ENCODE peak calls at places on chromosome 11, in seven cellular contexts. L is tibial nerve; Q is esophagus muscularis mucosa; U is NCI-H2081; F is left cardiac atrium; R is ureter; Y is stimulated activated CD8-positive, alpha-beta memory T cell treated with anti-CD3 and anti-CD28 coated beads, Interleukin-15, amount 100 ng/mL, for 24 hours. G is an unnamed sample.

GRCh38 chr11:67285541-67286498 is 3.3 kb upstream of the ANKRD13D start:
- DNase-seq in L (no peak), Q (no peak), U (no peak), F (peak), R (no peak), Y (no peak), G (peak)

GRCh38 chr11:119359365-119360229 is 13.1 kb upstream of the MFRP start:
- DNase-seq in L (no peak), Q (no peak), U (no peak), F (no peak), R (no peak), Y (no peak), G (no peak)

GRCh38 chr11:74685905-74686304 is 45.3 kb downstream of the CHRDL2 start:
- DNase-seq in L (peak), Q (no peak), U (no peak), F (peak), R (no peak), Y (no peak), G (peak)

GRCh38 chr11:102810943-102811528 is 13.1 kb upstream of the MMP1 start:
- DNase-seq in L (no peak), Q (no peak), U (peak), F (no peak), R (no peak), Y (no peak), G (no peak)

GRCh38 chr11:100094121-100094865 is 592.8 kb upstream of the ARHGAP42 start:
- DNase-seq in L (no peak), Q (no peak), U (no peak), F (no peak), R (no peak), Y (no peak), G (no peak)

GRCh38 chr11:131895865-131896264 is 525.5 kb downstream of the NTM start:
- DNase-seq in L (no peak), Q (no peak), U (no peak), F (no peak), R (no peak), Y (no peak), G (no peak)

GRCh38 chr11:46238078-46238966 is 39.1 kb upstream of the CREB3L1 start:
- DNase-seq in L (peak), Q (no peak), U (peak), F (peak), R (peak), Y (peak), G (peak)

GRCh38 chr11:127470485-127470884 is 469.9 kb upstream of the KIRREL3 start:
- DNase-seq in L (no peak), Q (no peak), U (peak), F (no peak), R (no peak), Y (no peak), G (no peak)

GRCh38 chr11:60315866-60316265 is 11.2 kb upstream of the MS4A6E start:
- DNase-seq in L (no peak), Q (no peak), U (no peak), F (no peak), R (no peak), Y (no peak), G (no peak)

GRCh38 chr11:78380615-78381029 is 37.0 kb downstream of the GAB2 start:
- DNase-seq in L (no peak), Q (no peak), U (no peak), F (no peak), R (no peak), Y (no peak), G (no peak)

GRCh38 chr11:121467965-121468364 is 15.2 kb upstream of the SORL1-AS1 start:
- DNase-seq in L (no peak), Q (no peak), U (no peak), F (no peak), R (no peak), Y (no peak), G (peak)

GRCh38 chr11:13288375-13289029 is 10.9 kb downstream of the BMAL1 start:
- DNase-seq in L (no peak), Q (no peak), U (no peak), F (no peak), R (no peak), Y (no peak), G (no peak)

GRCh38 chr11:7449841-7450214 is 35.5 kb upstream of the OLFML1 start:
- DNase-seq in L (no peak), Q (no peak), U (no peak), F (no peak), R (no peak), Y (no peak), G (no peak)

GRCh38 chr11:129275825-129276224 is 83.7 kb upstream of the ARHGAP32 start:
- DNase-seq in L (no peak), Q (no peak), U (no peak), F (no peak), R (no peak), Y (no peak), G (no peak)

GRCh38 chr11:66868726-66869291 is 11.9 kb downstream of the LRFN4 start:
- DNase-seq in L (no peak), Q (no peak), U (no peak), F (no peak), R (no peak), Y (peak), G (no peak)